ENCODE peak calls at places on chromosomes 7 and 10, in five cellular contexts. A is foreskin keratinocyte, C is nephron progenitor cell, Z is psoas muscle, L is fibroblast of mammary gland. N is an unnamed sample.

GRCh38 chr10:46298346-46299266 is 11.8 kb downstream of the ANTXRL start:
- DNase-seq in A (no peak), C (no peak), Z (no peak), L (no peak), N (no peak)

GRCh38 chr10:120744040-120744439 is 107.1 kb upstream of the WDR11 start:
- DNase-seq in A (no peak), C (no peak), Z (no peak), L (no peak), N (no peak)

GRCh38 chr7:151780626-151781025 is 96.3 kb downstream of the PRKAG2 start:
- DNase-seq in A (no peak), C (no peak), Z (no peak), L (no peak), N (no peak)

GRCh38 chr10:124560377-124560776 is 98.8 kb downstream of the LHPP start:
- DNase-seq in A (no peak), C (no peak), Z (peak), L (peak), N (no peak)

GRCh38 chr7:137950263-137950621 is 51.6 kb downstream of the CREB3L2 start:
- DNase-seq in A (no peak), C (no peak), Z (no peak), L (no peak), N (no peak)

GRCh38 chr7:20783716-20784310 is 2.9 kb downstream of the SP8 start:
- DNase-seq in A (no peak), C (peak), Z (no peak), L (peak), N (no peak)

GRCh38 chr10:131851332-131851731 is 49.5 kb upstream of the PPP2R2D start:
- DNase-seq in A (no peak), C (no peak), Z (no peak), L (no peak), N (no peak)

GRCh38 chr7:101953248-101953819 is 135.9 kb downstream of the CUX1 start:
- DNase-seq in A (no peak), C (no peak), Z (peak), L (peak), N (no peak)

GRCh38 chr10:43775379-43775778 is 126.7 kb upstream of the ZNF32 start:
- DNase-seq in A (no peak), C (peak), Z (no peak), L (no peak), N (no peak)

GRCh38 chr10:42988517-42989395 is 88.1 kb upstream of the RET start:
- DNase-seq in A (no peak), C (no peak), Z (peak), L (no peak), N (no peak)

GRCh38 chr10:48242160-48242904 is 32.2 kb downstream of the FRMPD2 start:
- DNase-seq in A (no peak), C (no peak), Z (no peak), L (no peak), N (no peak)

GRCh38 chr10:26361351-26361750 is 76.8 kb upstream of the APBB1IP start:
- DNase-seq in A (no peak), C (no peak), Z (no peak), L (no peak), N (no peak)

GRCh38 chr7:45000096-45001032 is at the start of gene CCM2:
- DNase-seq in A (no peak), C (no peak), Z (peak), L (peak), N (no peak)

GRCh38 chr7:3277604-3278572 is 23.2 kb upstream of the SDK1 start:
- DNase-seq in A (no peak), C (no peak), Z (no peak), L (no peak), N (no peak)

GRCh38 chr7:149635561-149636329 is 137.6 kb downstream of the ZNF467 start:
- DNase-seq in A (peak), C (peak), Z (no peak), L (peak), N (no peak)

GRCh38 chr7:32036557-32036956 is 33.6 kb downstream of the PDE1C start:
- DNase-seq in A (peak), C (no peak), Z (no peak), L (peak), N (no peak)

GRCh38 chr7:116173051-116174028 is 37.0 kb upstream of the TES start:
- DNase-seq in A (no peak), C (peak), Z (no peak), L (peak), N (no peak)

GRCh38 chr10:29748109-29748650 is 113.4 kb upstream of the SVIL start:
- DNase-seq in A (no peak), C (no peak), Z (no peak), L (no peak), N (no peak)

GRCh38 chr7:66326501-66327180 is 121.5 kb downstream of the TPST1 start:
- DNase-seq in A (no peak), C (no peak), Z (no peak), L (peak), N (no peak)

GRCh38 chr10:103598654-103599115 is 105.2 kb downstream of the NEURL1 start:
- DNase-seq in A (no peak), C (peak), Z (peak), L (peak), N (no peak)

GRCh38 chr7:148303295-148304013 is 287.1 kb upstream of the C7orf33 start:
- DNase-seq in A (peak), C (peak), Z (peak), L (peak), N (no peak)

DNA sequence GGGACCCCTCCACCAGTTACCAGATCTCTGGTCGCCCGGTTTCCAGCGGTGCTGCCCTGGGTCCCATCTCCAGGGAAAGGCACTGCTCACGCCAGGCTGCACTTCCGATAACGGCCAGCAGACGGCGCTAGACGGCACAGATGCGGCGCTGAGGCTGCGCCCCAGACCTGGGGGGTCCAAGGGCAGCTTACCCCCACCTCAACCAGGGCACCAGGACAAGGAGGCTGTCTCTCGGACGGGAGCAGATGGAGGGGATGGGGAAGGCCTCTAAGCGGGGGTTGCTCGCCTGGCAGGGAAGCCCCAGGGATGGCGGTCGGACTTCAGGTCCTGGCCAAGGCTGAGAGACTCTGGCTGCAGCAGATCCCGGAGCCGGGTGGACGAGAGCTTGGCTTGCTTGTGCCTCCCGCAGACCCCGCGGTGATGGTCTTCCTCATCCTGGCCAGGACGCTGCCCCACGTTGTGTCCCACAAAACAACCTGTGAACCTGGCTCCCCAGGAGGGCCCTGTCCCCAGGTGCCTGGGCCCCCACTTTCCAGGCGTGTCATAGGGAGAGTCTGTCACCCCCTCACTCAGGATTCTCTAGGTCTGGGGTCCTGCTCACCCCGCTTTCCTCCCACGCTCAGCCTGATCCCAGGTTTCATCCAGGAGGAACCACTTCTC is 23.9 kb upstream of the ZNF716 start:
- DNase-seq in A (no peak), C (no peak), Z (no peak), L (no peak), N (no peak)
- TF ChIP-seq CTCF in A (peak), C (no peak), Z (peak), L (no peak), N (peak)

GRCh38 chr7:49166441-49166840 is 242.1 kb downstream of the CDC14C start:
- DNase-seq in A (no peak), C (no peak), Z (no peak), L (no peak), N (no peak)
- TF ChIP-seq CTCF in A (peak), C (no peak), Z (no peak), L (no peak), N (no peak)

DNA sequence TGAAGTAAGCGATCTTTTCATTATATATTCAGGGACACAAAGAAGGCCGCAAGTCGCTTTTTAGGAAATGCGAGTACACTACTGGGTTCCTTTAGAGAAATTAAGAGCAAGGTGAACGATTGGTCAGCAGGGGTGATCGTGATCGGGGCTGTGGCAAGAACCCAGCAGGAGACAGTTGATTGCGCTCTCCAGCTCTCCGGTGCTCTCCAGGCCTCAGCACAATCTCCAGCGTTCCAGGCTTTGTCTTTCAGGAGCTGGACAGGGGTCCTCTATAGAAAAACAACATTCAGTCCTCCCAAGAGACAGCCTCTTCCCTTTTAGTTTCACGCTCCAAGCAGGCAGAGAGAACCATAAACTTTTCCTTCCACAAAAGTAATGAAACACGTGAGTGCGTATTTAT is 170.5 kb upstream of the KLF6 start:
- DNase-seq in A (no peak), C (peak), Z (no peak), L (no peak), N (no peak)
- TF ChIP-seq CTCF in A (no peak), C (no peak), Z (no peak), L (no peak), N (no peak)

DNA sequence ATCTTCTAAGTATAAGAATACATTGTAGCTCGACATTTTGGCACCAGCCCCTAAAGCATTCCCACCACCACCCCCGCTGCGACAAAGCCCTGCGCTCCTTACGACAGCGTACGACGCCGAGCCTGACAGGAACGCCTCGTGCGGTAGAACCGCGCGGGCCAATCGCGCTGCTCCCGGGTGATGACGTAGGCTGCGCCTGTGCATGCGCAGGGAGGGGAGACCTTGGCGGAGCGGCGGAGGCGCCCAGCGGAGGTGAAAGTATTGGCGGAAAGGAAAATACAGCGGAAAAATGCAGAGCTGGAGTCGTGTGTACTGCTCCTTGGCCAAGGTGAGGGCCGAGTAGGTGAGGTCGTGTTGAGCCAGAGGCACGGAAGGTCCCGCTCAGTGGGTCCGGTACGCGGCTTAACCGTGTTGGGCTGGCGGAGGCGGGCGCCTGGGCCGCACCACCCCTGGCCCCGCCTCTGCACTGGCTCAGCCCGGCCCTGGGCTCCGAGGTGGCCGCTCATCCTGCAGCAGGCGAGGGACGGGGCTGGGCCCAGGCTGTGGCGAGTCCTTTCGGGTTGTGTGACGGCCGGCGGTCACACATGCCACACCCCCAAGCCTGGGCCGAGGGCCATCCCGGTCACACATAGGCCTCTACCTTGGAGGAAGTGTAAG is at the start of gene DLD:
- DNase-seq in A (peak), C (peak), Z (peak), L (peak), N (peak)
- TF ChIP-seq CTCF in A (no peak), C (no peak), Z (no peak), L (no peak), N (no peak)

GRCh38 chr10:119290301-119291036 is 83.1 kb downstream of the GRK5 start:
- DNase-seq in A (no peak), C (no peak), Z (no peak), L (peak), N (no peak)
- TF ChIP-seq CTCF in A (peak), C (no peak), Z (no peak), L (peak), N (no peak)